ENCODE peak calls at places on chromosomes 5 and 9, in five cellular contexts. One of them, this sample, is unnamed.

GRCh38 chr5:72133212-72133990 is 26.1 kb downstream of the MAP1B start:
- DNase-seq in stimulated activated CD4-positive, alpha-beta T cell treated with anti-CD3 and anti-CD28 coated beads, Interleukin-4, amount 100 ng/mL, for 24 hours: no peak
- DNase-seq in left ventricle myocardium inferior: no peak
- DNase-seq in activated T-helper 2 cell treated with anti-CD3 and anti-CD28 coated beads, Interferon-gamma antibody, Interleukin-2, Interleukin-4, amounts not matched to agents 10 μg/mL and 5 μg/mL and 100 μg/mL, durations not matched to agents 14 hours and 24 hours and 36 hours: no peak
- DNase-seq in D721Med: no peak
- DNase-seq in this sample: no peak

GRCh38 chr9:36870960-36871359 is 163.1 kb downstream of the PAX5 start:
- DNase-seq in left ventricle myocardium inferior: no peak
- DNase-seq in stimulated activated CD4-positive, alpha-beta T cell treated with anti-CD3 and anti-CD28 coated beads, Interleukin-4, amount 100 ng/mL, for 24 hours: no peak
- DNase-seq in D721Med: no peak
- DNase-seq in activated T-helper 2 cell treated with anti-CD3 and anti-CD28 coated beads, Interferon-gamma antibody, Interleukin-2, Interleukin-4, amounts not matched to agents 10 μg/mL and 5 μg/mL and 100 μg/mL, durations not matched to agents 14 hours and 24 hours and 36 hours: no peak
- DNase-seq in this sample: no peak

GRCh38 chr5:180649297-180650039 is at the start of gene FLT4:
- DNase-seq in D721Med: peak; percentile 33
- DNase-seq in left ventricle myocardium inferior: peak; percentile 14
- DNase-seq in stimulated activated CD4-positive, alpha-beta T cell treated with anti-CD3 and anti-CD28 coated beads, Interleukin-4, amount 100 ng/mL, for 24 hours: no peak
- DNase-seq in activated T-helper 2 cell treated with anti-CD3 and anti-CD28 coated beads, Interferon-gamma antibody, Interleukin-2, Interleukin-4, amounts not matched to agents 10 μg/mL and 5 μg/mL and 100 μg/mL, durations not matched to agents 14 hours and 24 hours and 36 hours: no peak
- DNase-seq in this sample: no peak

GRCh38 chr5:138824516-138824915 is 50.6 kb downstream of the LRRTM2 start:
- DNase-seq in activated T-helper 2 cell treated with anti-CD3 and anti-CD28 coated beads, Interferon-gamma antibody, Interleukin-2, Interleukin-4, amounts not matched to agents 10 μg/mL and 5 μg/mL and 100 μg/mL, durations not matched to agents 14 hours and 24 hours and 36 hours: no peak
- DNase-seq in D721Med: no peak
- DNase-seq in left ventricle myocardium inferior: no peak
- DNase-seq in stimulated activated CD4-positive, alpha-beta T cell treated with anti-CD3 and anti-CD28 coated beads, Interleukin-4, amount 100 ng/mL, for 24 hours: peak; percentile 6
- DNase-seq in this sample: no peak

GRCh38 chr5:149161026-149161687 is 19.9 kb downstream of the ABLIM3 start:
- DNase-seq in left ventricle myocardium inferior: no peak
- DNase-seq in activated T-helper 2 cell treated with anti-CD3 and anti-CD28 coated beads, Interferon-gamma antibody, Interleukin-2, Interleukin-4, amounts not matched to agents 10 μg/mL and 5 μg/mL and 100 μg/mL, durations not matched to agents 14 hours and 24 hours and 36 hours: no peak
- DNase-seq in D721Med: no peak
- DNase-seq in stimulated activated CD4-positive, alpha-beta T cell treated with anti-CD3 and anti-CD28 coated beads, Interleukin-4, amount 100 ng/mL, for 24 hours: no peak
- DNase-seq in this sample: no peak

GRCh38 chr5:10612251-10612650 is 48.4 kb downstream of the ANKRD33B start:
- DNase-seq in left ventricle myocardium inferior: no peak
- DNase-seq in D721Med: no peak
- DNase-seq in activated T-helper 2 cell treated with anti-CD3 and anti-CD28 coated beads, Interferon-gamma antibody, Interleukin-2, Interleukin-4, amounts not matched to agents 10 μg/mL and 5 μg/mL and 100 μg/mL, durations not matched to agents 14 hours and 24 hours and 36 hours: no peak
- DNase-seq in stimulated activated CD4-positive, alpha-beta T cell treated with anti-CD3 and anti-CD28 coated beads, Interleukin-4, amount 100 ng/mL, for 24 hours: no peak
- DNase-seq in this sample: no peak

GRCh38 chr9:89536145-89536574 is 38.2 kb upstream of the SEMA4D start:
- DNase-seq in left ventricle myocardium inferior: no peak
- DNase-seq in activated T-helper 2 cell treated with anti-CD3 and anti-CD28 coated beads, Interferon-gamma antibody, Interleukin-2, Interleukin-4, amounts not matched to agents 10 μg/mL and 5 μg/mL and 100 μg/mL, durations not matched to agents 14 hours and 24 hours and 36 hours: peak; percentile 33
- DNase-seq in stimulated activated CD4-positive, alpha-beta T cell treated with anti-CD3 and anti-CD28 coated beads, Interleukin-4, amount 100 ng/mL, for 24 hours: no peak
- DNase-seq in D721Med: no peak
- DNase-seq in this sample: no peak

GRCh38 chr9:89996106-89996505 is 391.3 kb downstream of the GADD45G start:
- DNase-seq in stimulated activated CD4-positive, alpha-beta T cell treated with anti-CD3 and anti-CD28 coated beads, Interleukin-4, amount 100 ng/mL, for 24 hours: no peak
- DNase-seq in left ventricle myocardium inferior: no peak
- DNase-seq in D721Med: no peak
- DNase-seq in activated T-helper 2 cell treated with anti-CD3 and anti-CD28 coated beads, Interferon-gamma antibody, Interleukin-2, Interleukin-4, amounts not matched to agents 10 μg/mL and 5 μg/mL and 100 μg/mL, durations not matched to agents 14 hours and 24 hours and 36 hours: no peak
- DNase-seq in this sample: no peak

GRCh38 chr9:77820293-77820954 is 172.3 kb upstream of the GNA14 start:
- DNase-seq in left ventricle myocardium inferior: no peak
- DNase-seq in D721Med: no peak
- DNase-seq in activated T-helper 2 cell treated with anti-CD3 and anti-CD28 coated beads, Interferon-gamma antibody, Interleukin-2, Interleukin-4, amounts not matched to agents 10 μg/mL and 5 μg/mL and 100 μg/mL, durations not matched to agents 14 hours and 24 hours and 36 hours: no peak
- DNase-seq in stimulated activated CD4-positive, alpha-beta T cell treated with anti-CD3 and anti-CD28 coated beads, Interleukin-4, amount 100 ng/mL, for 24 hours: no peak
- DNase-seq in this sample: no peak

GRCh38 chr9:84990416-84990815 is 320.9 kb downstream of the NTRK2 start:
- DNase-seq in stimulated activated CD4-positive, alpha-beta T cell treated with anti-CD3 and anti-CD28 coated beads, Interleukin-4, amount 100 ng/mL, for 24 hours: no peak
- DNase-seq in left ventricle myocardium inferior: no peak
- DNase-seq in D721Med: no peak
- DNase-seq in activated T-helper 2 cell treated with anti-CD3 and anti-CD28 coated beads, Interferon-gamma antibody, Interleukin-2, Interleukin-4, amounts not matched to agents 10 μg/mL and 5 μg/mL and 100 μg/mL, durations not matched to agents 14 hours and 24 hours and 36 hours: no peak
- DNase-seq in this sample: no peak

GRCh38 chr5:9761706-9762105 is 131.6 kb upstream of the TAS2R1 start:
- DNase-seq in activated T-helper 2 cell treated with anti-CD3 and anti-CD28 coated beads, Interferon-gamma antibody, Interleukin-2, Interleukin-4, amounts not matched to agents 10 μg/mL and 5 μg/mL and 100 μg/mL, durations not matched to agents 14 hours and 24 hours and 36 hours: no peak
- DNase-seq in left ventricle myocardium inferior: no peak
- DNase-seq in stimulated activated CD4-positive, alpha-beta T cell treated with anti-CD3 and anti-CD28 coated beads, Interleukin-4, amount 100 ng/mL, for 24 hours: no peak
- DNase-seq in D721Med: no peak
- DNase-seq in this sample: no peak

GRCh38 chr5:104594850-104595249 is 1032.3 kb upstream of the NUDT12 start:
- DNase-seq in stimulated activated CD4-positive, alpha-beta T cell treated with anti-CD3 and anti-CD28 coated beads, Interleukin-4, amount 100 ng/mL, for 24 hours: no peak
- DNase-seq in activated T-helper 2 cell treated with anti-CD3 and anti-CD28 coated beads, Interferon-gamma antibody, Interleukin-2, Interleukin-4, amounts not matched to agents 10 μg/mL and 5 μg/mL and 100 μg/mL, durations not matched to agents 14 hours and 24 hours and 36 hours: no peak
- DNase-seq in D721Med: no peak
- DNase-seq in left ventricle myocardium inferior: no peak
- DNase-seq in this sample: no peak

GRCh38 chr5:142323480-142324376 is 1.1 kb downstream of the SPRY4 start:
- DNase-seq in activated T-helper 2 cell treated with anti-CD3 and anti-CD28 coated beads, Interferon-gamma antibody, Interleukin-2, Interleukin-4, amounts not matched to agents 10 μg/mL and 5 μg/mL and 100 μg/mL, durations not matched to agents 14 hours and 24 hours and 36 hours: no peak
- DNase-seq in D721Med: no peak
- DNase-seq in left ventricle myocardium inferior: peak; percentile 29
- DNase-seq in stimulated activated CD4-positive, alpha-beta T cell treated with anti-CD3 and anti-CD28 coated beads, Interleukin-4, amount 100 ng/mL, for 24 hours: no peak
- DNase-seq in this sample: no peak

GRCh38 chr9:30967484-30967883 is 1417.0 kb upstream of the ACO1 start:
- DNase-seq in D721Med: no peak
- DNase-seq in left ventricle myocardium inferior: no peak
- DNase-seq in activated T-helper 2 cell treated with anti-CD3 and anti-CD28 coated beads, Interferon-gamma antibody, Interleukin-2, Interleukin-4, amounts not matched to agents 10 μg/mL and 5 μg/mL and 100 μg/mL, durations not matched to agents 14 hours and 24 hours and 36 hours: no peak
- DNase-seq in stimulated activated CD4-positive, alpha-beta T cell treated with anti-CD3 and anti-CD28 coated beads, Interleukin-4, amount 100 ng/mL, for 24 hours: no peak
- DNase-seq in this sample: no peak

GRCh38 chr9:110758201-110758600 is 89.6 kb downstream of the MUSK start:
- DNase-seq in stimulated activated CD4-positive, alpha-beta T cell treated with anti-CD3 and anti-CD28 coated beads, Interleukin-4, amount 100 ng/mL, for 24 hours: no peak
- DNase-seq in left ventricle myocardium inferior: no peak
- DNase-seq in activated T-helper 2 cell treated with anti-CD3 and anti-CD28 coated beads, Interferon-gamma antibody, Interleukin-2, Interleukin-4, amounts not matched to agents 10 μg/mL and 5 μg/mL and 100 μg/mL, durations not matched to agents 14 hours and 24 hours and 36 hours: no peak
- DNase-seq in D721Med: no peak
- DNase-seq in this sample: no peak

GRCh38 chr9:14906000-14906399 is 4.2 kb downstream of the FREM1 start:
- DNase-seq in stimulated activated CD4-positive, alpha-beta T cell treated with anti-CD3 and anti-CD28 coated beads, Interleukin-4, amount 100 ng/mL, for 24 hours: no peak
- DNase-seq in D721Med: no peak
- DNase-seq in activated T-helper 2 cell treated with anti-CD3 and anti-CD28 coated beads, Interferon-gamma antibody, Interleukin-2, Interleukin-4, amounts not matched to agents 10 μg/mL and 5 μg/mL and 100 μg/mL, durations not matched to agents 14 hours and 24 hours and 36 hours: no peak
- DNase-seq in left ventricle myocardium inferior: no peak
- DNase-seq in this sample: no peak

GRCh38 chr5:157559301-157559700 is 16.3 kb downstream of the ADAM19 start:
- DNase-seq in stimulated activated CD4-positive, alpha-beta T cell treated with anti-CD3 and anti-CD28 coated beads, Interleukin-4, amount 100 ng/mL, for 24 hours: no peak
- DNase-seq in activated T-helper 2 cell treated with anti-CD3 and anti-CD28 coated beads, Interferon-gamma antibody, Interleukin-2, Interleukin-4, amounts not matched to agents 10 μg/mL and 5 μg/mL and 100 μg/mL, durations not matched to agents 14 hours and 24 hours and 36 hours: no peak
- DNase-seq in D721Med: no peak
- DNase-seq in left ventricle myocardium inferior: no peak
- DNase-seq in this sample: no peak

GRCh38 chr5:91146221-91146620 is 236.9 kb downstream of the ARRDC3 start:
- DNase-seq in D721Med: no peak
- DNase-seq in activated T-helper 2 cell treated with anti-CD3 and anti-CD28 coated beads, Interferon-gamma antibody, Interleukin-2, Interleukin-4, amounts not matched to agents 10 μg/mL and 5 μg/mL and 100 μg/mL, durations not matched to agents 14 hours and 24 hours and 36 hours: no peak
- DNase-seq in stimulated activated CD4-positive, alpha-beta T cell treated with anti-CD3 and anti-CD28 coated beads, Interleukin-4, amount 100 ng/mL, for 24 hours: no peak
- DNase-seq in left ventricle myocardium inferior: no peak
- DNase-seq in this sample: no peak

GRCh38 chr5:140785905-140786686 is at the start of gene PCDHA1:
- DNase-seq in activated T-helper 2 cell treated with anti-CD3 and anti-CD28 coated beads, Interferon-gamma antibody, Interleukin-2, Interleukin-4, amounts not matched to agents 10 μg/mL and 5 μg/mL and 100 μg/mL, durations not matched to agents 14 hours and 24 hours and 36 hours: no peak
- DNase-seq in left ventricle myocardium inferior: no peak
- DNase-seq in stimulated activated CD4-positive, alpha-beta T cell treated with anti-CD3 and anti-CD28 coated beads, Interleukin-4, amount 100 ng/mL, for 24 hours: no peak
- DNase-seq in D721Med: no peak
- DNase-seq in this sample: no peak

GRCh38 chr9:21233258-21233657 is 5.2 kb upstream of the IFNA17 start:
- DNase-seq in stimulated activated CD4-positive, alpha-beta T cell treated with anti-CD3 and anti-CD28 coated beads, Interleukin-4, amount 100 ng/mL, for 24 hours: no peak
- DNase-seq in activated T-helper 2 cell treated with anti-CD3 and anti-CD28 coated beads, Interferon-gamma antibody, Interleukin-2, Interleukin-4, amounts not matched to agents 10 μg/mL and 5 μg/mL and 100 μg/mL, durations not matched to agents 14 hours and 24 hours and 36 hours: no peak
- DNase-seq in D721Med: no peak
- DNase-seq in left ventricle myocardium inferior: no peak
- DNase-seq in this sample: no peak

GRCh38 chr5:616342-617039 is 4.4 kb downstream of the CEP72 start:
- DNase-seq in activated T-helper 2 cell treated with anti-CD3 and anti-CD28 coated beads, Interferon-gamma antibody, Interleukin-2, Interleukin-4, amounts not matched to agents 10 μg/mL and 5 μg/mL and 100 μg/mL, durations not matched to agents 14 hours and 24 hours and 36 hours: no peak
- DNase-seq in left ventricle myocardium inferior: no peak
- DNase-seq in D721Med: no peak
- DNase-seq in stimulated activated CD4-positive, alpha-beta T cell treated with anti-CD3 and anti-CD28 coated beads, Interleukin-4, amount 100 ng/mL, for 24 hours: no peak
- DNase-seq in this sample: peak; percentile 21

GRCh38 chr9:19286634-19287188 is 56.2 kb downstream of the DENND4C start:
- DNase-seq in D721Med: no peak
- DNase-seq in left ventricle myocardium inferior: no peak
- DNase-seq in activated T-helper 2 cell treated with anti-CD3 and anti-CD28 coated beads, Interferon-gamma antibody, Interleukin-2, Interleukin-4, amounts not matched to agents 10 μg/mL and 5 μg/mL and 100 μg/mL, durations not matched to agents 14 hours and 24 hours and 36 hours: no peak
- DNase-seq in stimulated activated CD4-positive, alpha-beta T cell treated with anti-CD3 and anti-CD28 coated beads, Interleukin-4, amount 100 ng/mL, for 24 hours: no peak
- DNase-seq in this sample: peak; percentile 29

GRCh38 chr5:99334936-99335335 is 406.1 kb upstream of the CHD1 start:
- DNase-seq in stimulated activated CD4-positive, alpha-beta T cell treated with anti-CD3 and anti-CD28 coated beads, Interleukin-4, amount 100 ng/mL, for 24 hours: no peak
- DNase-seq in left ventricle myocardium inferior: no peak
- DNase-seq in D721Med: no peak
- DNase-seq in activated T-helper 2 cell treated with anti-CD3 and anti-CD28 coated beads, Interferon-gamma antibody, Interleukin-2, Interleukin-4, amounts not matched to agents 10 μg/mL and 5 μg/mL and 100 μg/mL, durations not matched to agents 14 hours and 24 hours and 36 hours: no peak
- DNase-seq in this sample: no peak

GRCh38 chr9:127200106-127200862 is 64.3 kb upstream of the GARNL3 start:
- DNase-seq in stimulated activated CD4-positive, alpha-beta T cell treated with anti-CD3 and anti-CD28 coated beads, Interleukin-4, amount 100 ng/mL, for 24 hours: no peak
- DNase-seq in D721Med: no peak
- DNase-seq in left ventricle myocardium inferior: peak; percentile 8
- DNase-seq in activated T-helper 2 cell treated with anti-CD3 and anti-CD28 coated beads, Interferon-gamma antibody, Interleukin-2, Interleukin-4, amounts not matched to agents 10 μg/mL and 5 μg/mL and 100 μg/mL, durations not matched to agents 14 hours and 24 hours and 36 hours: no peak
- DNase-seq in this sample: no peak

GRCh38 chr9:107584186-107584585 is 94.6 kb upstream of the KLF4 start:
- DNase-seq in D721Med: no peak
- DNase-seq in stimulated activated CD4-positive, alpha-beta T cell treated with anti-CD3 and anti-CD28 coated beads, Interleukin-4, amount 100 ng/mL, for 24 hours: no peak
- DNase-seq in activated T-helper 2 cell treated with anti-CD3 and anti-CD28 coated beads, Interferon-gamma antibody, Interleukin-2, Interleukin-4, amounts not matched to agents 10 μg/mL and 5 μg/mL and 100 μg/mL, durations not matched to agents 14 hours and 24 hours and 36 hours: no peak
- DNase-seq in left ventricle myocardium inferior: no peak
- DNase-seq in this sample: no peak

GRCh38 chr5:74673011-74673790 is 11.8 kb upstream of the HEXB start:
- DNase-seq in activated T-helper 2 cell treated with anti-CD3 and anti-CD28 coated beads, Interferon-gamma antibody, Interleukin-2, Interleukin-4, amounts not matched to agents 10 μg/mL and 5 μg/mL and 100 μg/mL, durations not matched to agents 14 hours and 24 hours and 36 hours: no peak
- DNase-seq in D721Med: no peak
- DNase-seq in left ventricle myocardium inferior: no peak
- DNase-seq in stimulated activated CD4-positive, alpha-beta T cell treated with anti-CD3 and anti-CD28 coated beads, Interleukin-4, amount 100 ng/mL, for 24 hours: no peak
- DNase-seq in this sample: no peak

GRCh38 chr5:82641362-82641988 is 363.3 kb upstream of the RPS23 start:
- DNase-seq in activated T-helper 2 cell treated with anti-CD3 and anti-CD28 coated beads, Interferon-gamma antibody, Interleukin-2, Interleukin-4, amounts not matched to agents 10 μg/mL and 5 μg/mL and 100 μg/mL, durations not matched to agents 14 hours and 24 hours and 36 hours: no peak
- DNase-seq in left ventricle myocardium inferior: peak; percentile 30
- DNase-seq in stimulated activated CD4-positive, alpha-beta T cell treated with anti-CD3 and anti-CD28 coated beads, Interleukin-4, amount 100 ng/mL, for 24 hours: peak; percentile 6
- DNase-seq in D721Med: no peak
- DNase-seq in this sample: peak; percentile 85

GRCh38 chr9:123513554-123513953 is 157.6 kb downstream of the CRB2 start:
- DNase-seq in stimulated activated CD4-positive, alpha-beta T cell treated with anti-CD3 and anti-CD28 coated beads, Interleukin-4, amount 100 ng/mL, for 24 hours: no peak
- DNase-seq in D721Med: no peak
- DNase-seq in left ventricle myocardium inferior: no peak
- DNase-seq in activated T-helper 2 cell treated with anti-CD3 and anti-CD28 coated beads, Interferon-gamma antibody, Interleukin-2, Interleukin-4, amounts not matched to agents 10 μg/mL and 5 μg/mL and 100 μg/mL, durations not matched to agents 14 hours and 24 hours and 36 hours: no peak
- DNase-seq in this sample: no peak

GRCh38 chr5:151463137-151464029 is 16.0 kb downstream of the SLC36A1 start:
- DNase-seq in left ventricle myocardium inferior: no peak
- DNase-seq in activated T-helper 2 cell treated with anti-CD3 and anti-CD28 coated beads, Interferon-gamma antibody, Interleukin-2, Interleukin-4, amounts not matched to agents 10 μg/mL and 5 μg/mL and 100 μg/mL, durations not matched to agents 14 hours and 24 hours and 36 hours: no peak
- DNase-seq in stimulated activated CD4-positive, alpha-beta T cell treated with anti-CD3 and anti-CD28 coated beads, Interleukin-4, amount 100 ng/mL, for 24 hours: no peak
- DNase-seq in D721Med: no peak
- DNase-seq in this sample: no peak

GRCh38 chr9:34559616-34560546 is 29.6 kb downstream of the CNTFR start:
- DNase-seq in D721Med: no peak
- DNase-seq in stimulated activated CD4-positive, alpha-beta T cell treated with anti-CD3 and anti-CD28 coated beads, Interleukin-4, amount 100 ng/mL, for 24 hours: no peak
- DNase-seq in activated T-helper 2 cell treated with anti-CD3 and anti-CD28 coated beads, Interferon-gamma antibody, Interleukin-2, Interleukin-4, amounts not matched to agents 10 μg/mL and 5 μg/mL and 100 μg/mL, durations not matched to agents 14 hours and 24 hours and 36 hours: no peak
- DNase-seq in left ventricle myocardium inferior: peak; percentile 48
- DNase-seq in this sample: no peak

GRCh38 chr5:1781726-1782384 is 17.8 kb downstream of the MRPL36 start:
- DNase-seq in activated T-helper 2 cell treated with anti-CD3 and anti-CD28 coated beads, Interferon-gamma antibody, Interleukin-2, Interleukin-4, amounts not matched to agents 10 μg/mL and 5 μg/mL and 100 μg/mL, durations not matched to agents 14 hours and 24 hours and 36 hours: no peak
- DNase-seq in left ventricle myocardium inferior: no peak
- DNase-seq in stimulated activated CD4-positive, alpha-beta T cell treated with anti-CD3 and anti-CD28 coated beads, Interleukin-4, amount 100 ng/mL, for 24 hours: no peak
- DNase-seq in D721Med: no peak
- DNase-seq in this sample: no peak

GRCh38 chr5:134529460-134529859 is 4.0 kb downstream of the JADE2 start:
- DNase-seq in stimulated activated CD4-positive, alpha-beta T cell treated with anti-CD3 and anti-CD28 coated beads, Interleukin-4, amount 100 ng/mL, for 24 hours: no peak
- DNase-seq in D721Med: no peak
- DNase-seq in activated T-helper 2 cell treated with anti-CD3 and anti-CD28 coated beads, Interferon-gamma antibody, Interleukin-2, Interleukin-4, amounts not matched to agents 10 μg/mL and 5 μg/mL and 100 μg/mL, durations not matched to agents 14 hours and 24 hours and 36 hours: no peak
- DNase-seq in left ventricle myocardium inferior: no peak
- DNase-seq in this sample: no peak

GRCh38 chr9:114221706-114222465 is 66.5 kb downstream of the COL27A1 start:
- DNase-seq in D721Med: no peak
- DNase-seq in left ventricle myocardium inferior: no peak
- DNase-seq in stimulated activated CD4-positive, alpha-beta T cell treated with anti-CD3 and anti-CD28 coated beads, Interleukin-4, amount 100 ng/mL, for 24 hours: no peak
- DNase-seq in activated T-helper 2 cell treated with anti-CD3 and anti-CD28 coated beads, Interferon-gamma antibody, Interleukin-2, Interleukin-4, amounts not matched to agents 10 μg/mL and 5 μg/mL and 100 μg/mL, durations not matched to agents 14 hours and 24 hours and 36 hours: no peak
- DNase-seq in this sample: no peak

GRCh38 chr9:96189995-96190394 is 112.0 kb downstream of the HSD17B3 start:
- DNase-seq in activated T-helper 2 cell treated with anti-CD3 and anti-CD28 coated beads, Interferon-gamma antibody, Interleukin-2, Interleukin-4, amounts not matched to agents 10 μg/mL and 5 μg/mL and 100 μg/mL, durations not matched to agents 14 hours and 24 hours and 36 hours: no peak
- DNase-seq in stimulated activated CD4-positive, alpha-beta T cell treated with anti-CD3 and anti-CD28 coated beads, Interleukin-4, amount 100 ng/mL, for 24 hours: no peak
- DNase-seq in D721Med: no peak
- DNase-seq in left ventricle myocardium inferior: no peak
- DNase-seq in this sample: no peak

GRCh38 chr9:105912868-105913516 is 218.7 kb downstream of the TMEM38B start:
- DNase-seq in activated T-helper 2 cell treated with anti-CD3 and anti-CD28 coated beads, Interferon-gamma antibody, Interleukin-2, Interleukin-4, amounts not matched to agents 10 μg/mL and 5 μg/mL and 100 μg/mL, durations not matched to agents 14 hours and 24 hours and 36 hours: no peak
- DNase-seq in D721Med: no peak
- DNase-seq in stimulated activated CD4-positive, alpha-beta T cell treated with anti-CD3 and anti-CD28 coated beads, Interleukin-4, amount 100 ng/mL, for 24 hours: no peak
- DNase-seq in left ventricle myocardium inferior: no peak
- DNase-seq in this sample: no peak

This sample was measured in body of pancreas.